ENCODE peak calls at places on chromosomes 6 and 20, in six cellular contexts. L is lower leg skin; Q is CD4-positive, alpha-beta memory T cell; M is effector memory CD4-positive, alpha-beta T cell; V is upper lobe of right lung; X is suprapubic skin. J is an unnamed sample.

GRCh38 chr6:56595490-56596122 is 47.1 kb downstream of the DST start:
- DNase-seq in V (no peak), L (no peak), Q (peak; percentile 28), X (no peak), M (peak; percentile 3), J (no peak)

GRCh38 chr20:7523288-7523687 is 417.0 kb downstream of the HAO1 start:
- DNase-seq in Q (no peak), M (no peak), X (no peak), L (no peak), V (no peak), J (no peak)

GRCh38 chr6:16338577-16339262 is 100.3 kb downstream of the GMPR start:
- DNase-seq in Q (no peak), M (no peak), L (peak; percentile 80), V (peak; percentile 68), X (peak; percentile 92), J (peak; percentile 9)

GRCh38 chr20:1474817-1475603 is 8.4 kb upstream of the NSFL1C start:
- DNase-seq in X (no peak), L (no peak), V (no peak), Q (no peak), M (no peak), J (no peak)

GRCh38 chr6:10526156-10526555 is 5.0 kb downstream of the GCNT2 start:
- DNase-seq in V (no peak), X (no peak), Q (no peak), M (no peak), L (no peak), J (no peak)

GRCh38 chr6:16700202-16700997 is 60.9 kb downstream of the ATXN1 start:
- DNase-seq in X (no peak), L (no peak), M (peak; percentile 23), Q (peak; percentile 60), V (no peak), J (no peak)

GRCh38 chr6:63448229-63448628 is 124.1 kb upstream of the LOC128125822 start:
- DNase-seq in M (no peak), X (no peak), Q (no peak), L (no peak), V (no peak), J (no peak)

GRCh38 chr20:18272451-18272850 is 15.9 kb upstream of the ZNF133 start:
- DNase-seq in X (no peak), L (no peak), M (no peak), V (no peak), Q (no peak), J (no peak)

GRCh38 chr6:141261672-141262060 is 871.1 kb upstream of the GJE1 start:
- DNase-seq in V (no peak), L (no peak), M (no peak), X (no peak), Q (no peak), J (no peak)

GRCh38 chr20:10219452-10219791 is 792 bp downstream of the SNAP25 start:
- DNase-seq in V (peak; percentile 84), M (peak; percentile 36), Q (peak; percentile 60), L (peak; percentile 35), X (no peak), J (no peak)

GRCh38 chr20:51457281-51457932 is 85.1 kb downstream of the NFATC2 start:
- DNase-seq in L (peak; percentile 46), Q (no peak), M (no peak), V (no peak), X (no peak), J (no peak)

GRCh38 chr6:150293019-150293418 is 75.8 kb upstream of the IYD start:
- DNase-seq in M (no peak), V (no peak), X (no peak), L (no peak), Q (no peak), J (no peak)

GRCh38 chr6:114690625-114691024 is 347.8 kb upstream of the HS3ST5 start:
- DNase-seq in M (no peak), L (no peak), V (no peak), X (no peak), Q (no peak), J (no peak)

GRCh38 chr6:167789358-167789757 is 37.4 kb upstream of the AFDN start:
- DNase-seq in Q (no peak), V (no peak), X (no peak), M (no peak), L (no peak), J (no peak)

GRCh38 chr20:40511478-40511877 is 177.6 kb downstream of the MAFB start:
- DNase-seq in L (peak; percentile 66), X (peak; percentile 88), Q (no peak), M (no peak), V (no peak), J (no peak)

GRCh38 chr20:36173451-36173933 is 19.0 kb downstream of the EPB41L1 start:
- DNase-seq in V (no peak), L (no peak), X (no peak), Q (peak; percentile 14), M (no peak), J (no peak)

GRCh38 chr20:53880108-53880641 is 190.2 kb downstream of the BCAS1 start:
- DNase-seq in Q (no peak), X (no peak), M (no peak), L (no peak), V (no peak), J (no peak)

GRCh38 chr6:3373597-3374203 is 83.2 kb downstream of the SLC22A23 start:
- DNase-seq in X (no peak), V (no peak), L (no peak), M (no peak), Q (no peak), J (no peak)
- H3K4me3 ChIP-seq in X (no peak overlapping the region), V (no peak overlapping the region), L (no peak overlapping the region), M (no peak overlapping the region), Q (no peak overlapping the region), J (no peak overlapping the region)

GRCh38 chr20:63627129-63627699 is 313 bp upstream of the GMEB2 start:
- DNase-seq in M (peak; percentile 91), V (peak; percentile 97), X (peak; percentile 98), Q (peak; percentile 96), L (peak; percentile 92), J (peak; percentile 75)

GRCh38 chr20:63625771-63626423 is 1.0 kb downstream of the GMEB2 start:
- DNase-seq in V (peak; percentile 75), L (no peak), M (no peak), Q (no peak), X (no peak), J (no peak)

GRCh38 chr20:63626424-63627128 is at the start of gene GMEB2:
- DNase-seq in X (no peak), V (peak; percentile 91), Q (no peak), L (peak; percentile 47), M (no peak), J (no peak)

GRCh38 chr20:63627700-63628245 is 872 bp upstream of the GMEB2 start:
- DNase-seq in L (no peak), V (no peak), X (no peak), M (no peak), Q (no peak), J (no peak)

DNA sequence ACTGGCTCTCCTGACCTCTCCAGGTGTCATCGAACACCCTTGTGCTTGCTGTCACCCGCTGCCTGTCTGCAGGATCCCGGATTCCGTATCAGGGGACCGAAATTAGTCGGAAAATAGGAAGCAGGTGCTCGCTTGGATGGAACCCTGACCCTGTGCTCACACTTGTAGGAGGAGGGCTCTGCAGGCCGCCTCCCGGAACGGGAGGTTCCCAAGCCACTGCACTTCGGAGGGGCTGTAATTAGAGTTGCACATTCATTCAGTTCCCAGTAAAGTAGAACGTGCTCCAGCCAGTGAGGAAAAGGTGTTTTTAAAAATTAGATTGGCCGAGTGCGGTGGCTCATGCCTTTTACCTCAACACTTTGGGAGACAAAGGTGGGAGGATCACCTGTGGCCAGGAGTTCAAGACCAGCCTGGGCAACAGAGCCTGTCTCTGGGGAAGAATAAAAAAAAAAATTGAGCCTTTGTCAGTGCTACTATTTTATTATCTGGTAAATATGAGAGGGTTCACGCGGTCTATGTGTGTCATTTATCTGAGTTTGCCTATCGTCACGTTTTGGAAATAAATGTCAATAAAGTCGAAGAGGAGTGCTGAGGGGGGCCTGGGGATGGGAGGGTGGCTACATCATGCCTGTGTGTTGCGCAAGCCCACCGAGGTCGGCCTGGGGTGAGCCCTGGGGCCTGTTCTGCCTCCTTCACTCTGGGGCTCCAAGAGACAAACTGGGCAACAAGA is 1.5 kb upstream of the GMEB2 start:
- DNase-seq in V (peak; percentile 76), X (no peak), L (no peak), Q (peak; percentile 42), M (no peak), J (no peak)
- H3K4me3 ChIP-seq in V (peak overlapping the region; percentile 93), X (peak overlapping the region; percentile 98), L (peak overlapping the region; percentile 90), Q (peak overlapping the region; percentile 91), M (peak overlapping the region; percentile 87), J (peak overlapping the region; percentile 97)

GRCh38 chr20:22582960-22583772 is 1.2 kb downstream of the FOXA2 start:
- DNase-seq in Q (no peak), M (no peak), V (peak; percentile 76), X (no peak), L (no peak), J (no peak)
- H3K4me3 ChIP-seq in Q (no peak overlapping the region), M (no peak overlapping the region), V (peak overlapping the region; percentile 50), X (peak overlapping the region; percentile 27), L (no peak overlapping the region), J (no peak overlapping the region)

GRCh38 chr20:59994697-59995122 is 36.5 kb downstream of the CDH26 start:
- DNase-seq in L (peak; percentile 51), Q (no peak), V (peak; percentile 81), M (no peak), X (no peak), J (no peak)
- H3K4me3 ChIP-seq in L (no peak overlapping the region), Q (no peak overlapping the region), V (peak overlapping the region; percentile 36), M (no peak overlapping the region), X (no peak overlapping the region), J (no peak overlapping the region)

GRCh38 chr20:5504061-5504739 is 187.4 kb upstream of the PROKR2 start:
- DNase-seq in X (peak; percentile 87), M (no peak), Q (no peak), V (peak; percentile 81), L (peak; percentile 18), J (no peak)
- H3K4me3 ChIP-seq in X (peak overlapping the region; percentile 60), M (no peak overlapping the region), Q (no peak overlapping the region), V (peak overlapping the region; percentile 75), L (peak overlapping the region; percentile 36), J (peak overlapping the region; percentile 31)

GRCh38 chr6:35213161-35213823 is 464 bp upstream of the SCUBE3 start:
- DNase-seq in X (no peak), M (no peak), Q (no peak), V (no peak), L (no peak), J (no peak)
- H3K4me3 ChIP-seq in X (peak overlapping the region; percentile 73), M (peak overlapping the region; percentile 56), Q (no peak overlapping the region), V (peak overlapping the region; percentile 53), L (peak overlapping the region; percentile 16), J (peak overlapping the region; percentile 48)